ENCODE peak calls at places on chromosomes 5 and 9, in nine cellular contexts. One of them, this sample, is unnamed.

GRCh38 chr5:134227259-134227658 is 1.4 kb upstream of the PPP2CA start:
- DNase-seq in esophagus muscularis mucosa: no peak
- DNase-seq in heart left ventricle: peak; percentile 43
- DNase-seq in HCT116: no peak
- DNase-seq in esophagus squamous epithelium: no peak
- DNase-seq in prostate gland: no peak
- DNase-seq in tibial nerve: peak; percentile 7
- DNase-seq in HepG2: peak; percentile 25
- DNase-seq in breast epithelium: no peak
- DNase-seq in this sample: no peak

GRCh38 chr9:128628471-128629048 is 28.1 kb downstream of the DYNC2I2 start:
- DNase-seq in esophagus muscularis mucosa: no peak
- DNase-seq in heart left ventricle: peak; percentile 90
- DNase-seq in HCT116: no peak
- DNase-seq in esophagus squamous epithelium: no peak
- DNase-seq in prostate gland: no peak
- DNase-seq in tibial nerve: peak; percentile 44
- DNase-seq in HepG2: peak; percentile 23
- DNase-seq in breast epithelium: no peak
- DNase-seq in this sample: peak; percentile 88

GRCh38 chr9:98807811-98808195 is 333 bp downstream of the GALNT12 start:
- DNase-seq in esophagus muscularis mucosa: no peak
- DNase-seq in heart left ventricle: no peak
- DNase-seq in HCT116: no peak
- DNase-seq in esophagus squamous epithelium: no peak
- DNase-seq in prostate gland: no peak
- DNase-seq in tibial nerve: no peak
- DNase-seq in HepG2: no peak
- DNase-seq in breast epithelium: no peak
- DNase-seq in this sample: no peak

GRCh38 chr5:132751444-132751843 is 4.2 kb downstream of the CCNI2 start:
- DNase-seq in esophagus muscularis mucosa: no peak
- DNase-seq in heart left ventricle: no peak
- DNase-seq in HCT116: no peak
- DNase-seq in esophagus squamous epithelium: no peak
- DNase-seq in prostate gland: no peak
- DNase-seq in tibial nerve: peak; percentile 83
- DNase-seq in HepG2: no peak
- DNase-seq in breast epithelium: no peak
- DNase-seq in this sample: peak; percentile 52

GRCh38 chr5:2399804-2400203 is 351.7 kb downstream of the IRX2 start:
- DNase-seq in esophagus muscularis mucosa: no peak
- DNase-seq in heart left ventricle: no peak
- DNase-seq in HCT116: no peak
- DNase-seq in esophagus squamous epithelium: no peak
- DNase-seq in prostate gland: no peak
- DNase-seq in tibial nerve: no peak
- DNase-seq in HepG2: no peak
- DNase-seq in breast epithelium: no peak
- DNase-seq in this sample: no peak

GRCh38 chr5:40736103-40736875 is 19.5 kb downstream of the TTC33 start:
- DNase-seq in esophagus muscularis mucosa: no peak
- DNase-seq in heart left ventricle: no peak
- DNase-seq in HCT116: peak; percentile 50
- DNase-seq in esophagus squamous epithelium: no peak
- DNase-seq in prostate gland: no peak
- DNase-seq in tibial nerve: peak; percentile 29
- DNase-seq in HepG2: peak; percentile 48
- DNase-seq in breast epithelium: no peak
- DNase-seq in this sample: no peak

GRCh38 chr9:3756071-3756470 is 230.3 kb upstream of the RFX3 start:
- DNase-seq in esophagus muscularis mucosa: no peak
- DNase-seq in heart left ventricle: no peak
- DNase-seq in HCT116: no peak
- DNase-seq in esophagus squamous epithelium: no peak
- DNase-seq in prostate gland: no peak
- DNase-seq in tibial nerve: no peak
- DNase-seq in HepG2: no peak
- DNase-seq in breast epithelium: no peak
- DNase-seq in this sample: no peak

GRCh38 chr5:140073296-140073695 is 30.2 kb upstream of the NRG2 start:
- DNase-seq in esophagus muscularis mucosa: no peak
- DNase-seq in heart left ventricle: no peak
- DNase-seq in HCT116: no peak
- DNase-seq in esophagus squamous epithelium: no peak
- DNase-seq in prostate gland: no peak
- DNase-seq in tibial nerve: no peak
- DNase-seq in HepG2: no peak
- DNase-seq in breast epithelium: no peak
- DNase-seq in this sample: no peak

GRCh38 chr9:71681708-71682268 is 86.5 kb downstream of the CEMIP2 start:
- DNase-seq in esophagus muscularis mucosa: peak; percentile 60
- DNase-seq in heart left ventricle: no peak
- DNase-seq in HCT116: peak; percentile 59
- DNase-seq in esophagus squamous epithelium: no peak
- DNase-seq in prostate gland: no peak
- DNase-seq in tibial nerve: no peak
- DNase-seq in HepG2: no peak
- DNase-seq in breast epithelium: no peak
- DNase-seq in this sample: no peak

GRCh38 chr9:89471390-89471789 is 26.5 kb downstream of the SEMA4D start:
- DNase-seq in esophagus muscularis mucosa: no peak
- DNase-seq in heart left ventricle: no peak
- DNase-seq in HCT116: no peak
- DNase-seq in esophagus squamous epithelium: no peak
- DNase-seq in prostate gland: no peak
- DNase-seq in tibial nerve: no peak
- DNase-seq in HepG2: no peak
- DNase-seq in breast epithelium: no peak
- DNase-seq in this sample: no peak

GRCh38 chr5:154779105-154779504 is 23.9 kb downstream of the LARP1 start:
- DNase-seq in esophagus muscularis mucosa: no peak
- DNase-seq in heart left ventricle: no peak
- DNase-seq in HCT116: peak; percentile 57
- DNase-seq in esophagus squamous epithelium: no peak
- DNase-seq in prostate gland: no peak
- DNase-seq in tibial nerve: no peak
- DNase-seq in HepG2: peak; percentile 77
- DNase-seq in breast epithelium: no peak
- DNase-seq in this sample: peak; percentile 79

GRCh38 chr5:171387970-171388815 is 544 bp downstream of the NPM1 start:
- DNase-seq in esophagus muscularis mucosa: peak; percentile 92
- DNase-seq in heart left ventricle: peak; percentile 75
- DNase-seq in HCT116: no peak
- DNase-seq in esophagus squamous epithelium: peak; percentile 26
- DNase-seq in prostate gland: peak; percentile 53
- DNase-seq in tibial nerve: peak; percentile 71
- DNase-seq in HepG2: peak; percentile 56
- DNase-seq in breast epithelium: peak; percentile 79
- DNase-seq in this sample: peak; percentile 63

GRCh38 chr5:5416733-5417132 is 5.7 kb upstream of the ICE1 start:
- DNase-seq in esophagus muscularis mucosa: peak; percentile 45
- DNase-seq in heart left ventricle: no peak
- DNase-seq in HCT116: no peak
- DNase-seq in esophagus squamous epithelium: no peak
- DNase-seq in prostate gland: no peak
- DNase-seq in tibial nerve: no peak
- DNase-seq in HepG2: no peak
- DNase-seq in breast epithelium: no peak
- DNase-seq in this sample: no peak

GRCh38 chr5:87770601-87771121 is 357.9 kb upstream of the CCNH start:
- DNase-seq in esophagus muscularis mucosa: no peak
- DNase-seq in heart left ventricle: no peak
- DNase-seq in HCT116: no peak
- DNase-seq in esophagus squamous epithelium: no peak
- DNase-seq in prostate gland: no peak
- DNase-seq in tibial nerve: no peak
- DNase-seq in HepG2: no peak
- DNase-seq in breast epithelium: no peak
- DNase-seq in this sample: no peak

GRCh38 chr5:160333726-160334125 is 21.4 kb upstream of the CCNJL start:
- DNase-seq in esophagus muscularis mucosa: no peak
- DNase-seq in heart left ventricle: no peak
- DNase-seq in HCT116: no peak
- DNase-seq in esophagus squamous epithelium: no peak
- DNase-seq in prostate gland: no peak
- DNase-seq in tibial nerve: no peak
- DNase-seq in HepG2: no peak
- DNase-seq in breast epithelium: no peak
- DNase-seq in this sample: no peak

GRCh38 chr5:158414333-158414762 is 555.4 kb upstream of the CLINT1 start:
- DNase-seq in esophagus muscularis mucosa: peak; percentile 91
- DNase-seq in heart left ventricle: no peak
- DNase-seq in HCT116: no peak
- DNase-seq in esophagus squamous epithelium: no peak
- DNase-seq in prostate gland: no peak
- DNase-seq in tibial nerve: peak; percentile 62
- DNase-seq in HepG2: no peak
- DNase-seq in breast epithelium: no peak
- DNase-seq in this sample: peak; percentile 62

GRCh38 chr9:124140941-124141568 is 116.7 kb upstream of the NEK6 start:
- DNase-seq in esophagus muscularis mucosa: no peak
- DNase-seq in heart left ventricle: no peak
- DNase-seq in HCT116: no peak
- DNase-seq in esophagus squamous epithelium: no peak
- DNase-seq in prostate gland: no peak
- DNase-seq in tibial nerve: no peak
- DNase-seq in HepG2: no peak
- DNase-seq in breast epithelium: no peak
- DNase-seq in this sample: no peak

GRCh38 chr9:133914483-133915342 is 77.4 kb downstream of the VAV2 start:
- DNase-seq in esophagus muscularis mucosa: no peak
- DNase-seq in heart left ventricle: no peak
- DNase-seq in HCT116: no peak
- DNase-seq in esophagus squamous epithelium: no peak
- DNase-seq in prostate gland: no peak
- DNase-seq in tibial nerve: no peak
- DNase-seq in HepG2: peak; percentile 80
- DNase-seq in breast epithelium: no peak
- DNase-seq in this sample: no peak

GRCh38 chr9:133199648-133200321 is 9.3 kb downstream of the OBP2B start:
- DNase-seq in esophagus muscularis mucosa: no peak
- DNase-seq in heart left ventricle: peak; percentile 47
- DNase-seq in HCT116: no peak
- DNase-seq in esophagus squamous epithelium: no peak
- DNase-seq in prostate gland: no peak
- DNase-seq in tibial nerve: no peak
- DNase-seq in HepG2: no peak
- DNase-seq in breast epithelium: no peak
- DNase-seq in this sample: peak; percentile 4

GRCh38 chr9:99272866-99273265 is 50.8 kb downstream of the SEC61B start:
- DNase-seq in esophagus muscularis mucosa: no peak
- DNase-seq in heart left ventricle: no peak
- DNase-seq in HCT116: no peak
- DNase-seq in esophagus squamous epithelium: no peak
- DNase-seq in prostate gland: no peak
- DNase-seq in tibial nerve: no peak
- DNase-seq in HepG2: no peak
- DNase-seq in breast epithelium: no peak
- DNase-seq in this sample: no peak

GRCh38 chr9:72726951-72727350 is 205.5 kb downstream of the TMC1 start:
- DNase-seq in esophagus muscularis mucosa: no peak
- DNase-seq in heart left ventricle: no peak
- DNase-seq in HCT116: no peak
- DNase-seq in esophagus squamous epithelium: no peak
- DNase-seq in prostate gland: no peak
- DNase-seq in tibial nerve: no peak
- DNase-seq in HepG2: no peak
- DNase-seq in breast epithelium: no peak
- DNase-seq in this sample: no peak

GRCh38 chr5:68534131-68534940 is 318.8 kb downstream of the PIK3R1 start:
- DNase-seq in esophagus muscularis mucosa: no peak
- DNase-seq in heart left ventricle: no peak
- DNase-seq in HCT116: no peak
- DNase-seq in esophagus squamous epithelium: no peak
- DNase-seq in prostate gland: peak; percentile 70
- DNase-seq in tibial nerve: no peak
- DNase-seq in HepG2: peak; percentile 2
- DNase-seq in breast epithelium: no peak
- DNase-seq in this sample: no peak
- TF ChIP-seq POLR2A in esophagus muscularis mucosa: no peak
- TF ChIP-seq POLR2A in heart left ventricle: no peak
- TF ChIP-seq POLR2A in HCT116: no peak
- TF ChIP-seq POLR2A in esophagus squamous epithelium: no peak
- TF ChIP-seq POLR2A in prostate gland: no peak
- TF ChIP-seq POLR2A in tibial nerve: no peak
- TF ChIP-seq POLR2A in HepG2: no peak
- TF ChIP-seq POLR2A in breast epithelium: no peak
- TF ChIP-seq POLR2A in this sample: no peak

GRCh38 chr9:106560540-106560939 is 302.4 kb upstream of the ZNF462 start:
- DNase-seq in esophagus muscularis mucosa: no peak
- DNase-seq in heart left ventricle: no peak
- DNase-seq in HCT116: no peak
- DNase-seq in esophagus squamous epithelium: no peak
- DNase-seq in prostate gland: no peak
- DNase-seq in tibial nerve: no peak
- DNase-seq in HepG2: no peak
- DNase-seq in breast epithelium: no peak
- DNase-seq in this sample: no peak
- TF ChIP-seq CTCF in esophagus muscularis mucosa: no peak
- TF ChIP-seq CTCF in heart left ventricle: no peak
- TF ChIP-seq CTCF in HCT116: peak; percentile 66
- TF ChIP-seq CTCF in esophagus squamous epithelium: no peak
- TF ChIP-seq CTCF in prostate gland: no peak
- TF ChIP-seq CTCF in tibial nerve: no peak
- TF ChIP-seq CTCF in HepG2: no peak
- TF ChIP-seq CTCF in breast epithelium: no peak
- TF ChIP-seq CTCF in this sample: no peak

GRCh38 chr5:96714951-96715451 is 52.8 kb downstream of the CAST start:
- DNase-seq in esophagus muscularis mucosa: no peak
- DNase-seq in heart left ventricle: peak; percentile 74
- DNase-seq in HCT116: peak; percentile 58
- DNase-seq in esophagus squamous epithelium: no peak
- DNase-seq in prostate gland: peak; percentile 58
- DNase-seq in tibial nerve: peak; percentile 63
- DNase-seq in HepG2: peak; percentile 96
- DNase-seq in breast epithelium: no peak
- DNase-seq in this sample: peak; percentile 79
- H3K27ac ChIP-seq in esophagus muscularis mucosa: peak overlapping the region; percentile 60
- H3K27ac ChIP-seq in heart left ventricle: peak overlapping the region; percentile 17
- H3K27ac ChIP-seq in HCT116: no peak overlapping the region
- H3K27ac ChIP-seq in esophagus squamous epithelium: peak overlapping the region; percentile 87
- H3K27ac ChIP-seq in prostate gland: no peak overlapping the region
- H3K27ac ChIP-seq in tibial nerve: peak overlapping the region; percentile 54
- H3K27ac ChIP-seq in HepG2: peak overlapping the region; percentile 95
- H3K27ac ChIP-seq in breast epithelium: peak overlapping the region; percentile 89
- H3K27ac ChIP-seq in this sample: peak overlapping the region; percentile 94

DNA sequence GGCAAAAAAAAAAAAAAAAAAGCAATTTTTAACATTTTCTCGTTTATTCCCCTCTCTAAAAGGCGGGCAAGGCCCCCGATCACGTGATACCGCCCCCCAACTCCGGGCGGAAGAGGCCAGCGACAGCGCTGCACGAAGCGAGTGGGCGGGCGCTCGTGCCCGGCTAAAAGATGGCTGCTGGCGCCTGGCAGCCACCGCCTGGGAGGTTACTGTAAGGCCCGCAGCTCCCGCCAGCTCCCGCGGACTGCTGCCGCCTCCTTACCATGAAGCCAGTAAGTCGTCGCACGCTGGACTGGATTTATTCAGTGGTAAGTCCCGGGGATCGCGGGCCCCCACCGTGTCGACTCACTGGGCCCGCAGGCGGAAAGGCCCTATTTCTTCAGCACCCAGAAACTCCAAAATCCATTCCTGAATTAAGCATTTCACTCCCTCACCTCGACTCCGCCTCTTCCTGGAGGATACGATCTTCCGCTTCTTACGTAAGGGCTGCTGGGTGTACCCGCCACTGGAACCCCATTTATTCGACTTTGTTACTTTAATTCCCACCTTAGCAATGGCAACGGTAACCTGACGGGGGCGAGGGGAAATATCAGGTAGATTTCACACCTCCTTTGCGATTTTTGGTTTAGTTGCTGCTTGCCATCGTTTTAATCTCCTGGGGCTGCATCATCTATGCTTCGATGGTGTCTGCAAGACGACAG is at the start of the genes SMIM27 and TOPORS:
- DNase-seq in esophagus muscularis mucosa: peak; percentile 96
- DNase-seq in heart left ventricle: peak; percentile 91
- DNase-seq in HCT116: peak; percentile 84
- DNase-seq in esophagus squamous epithelium: peak; percentile 59
- DNase-seq in prostate gland: peak; percentile 86
- DNase-seq in tibial nerve: peak; percentile 79
- DNase-seq in HepG2: peak; percentile 85
- DNase-seq in breast epithelium: peak; percentile 86
- DNase-seq in this sample: peak; percentile 85
- TF ChIP-seq POLR2A in esophagus muscularis mucosa: peak; percentile 19
- TF ChIP-seq POLR2A in heart left ventricle: no peak
- TF ChIP-seq POLR2A in HCT116: peak; percentile 88
- TF ChIP-seq POLR2A in esophagus squamous epithelium: peak; percentile 62
- TF ChIP-seq POLR2A in prostate gland: peak; percentile 80
- TF ChIP-seq POLR2A in tibial nerve: peak; percentile 91
- TF ChIP-seq POLR2A in HepG2: peak; percentile 58
- TF ChIP-seq POLR2A in breast epithelium: peak; percentile 62
- TF ChIP-seq POLR2A in this sample: peak; percentile 57

This sample was measured in gastrocnemius medialis.